ENCODE peak calls at places on chromosomes 13 and 19, in nine cellular contexts. Q, N, E, L, T, R, S, K and P are unnamed samples.

GRCh38 chr13:33953203-33953602 is 135.3 kb downstream of the RFC3 start:
- DNase-seq in E (no peak), T (no peak), R (peak; percentile 55), N (no peak), K (no peak), L (peak; percentile 70), S (no peak), Q (peak; percentile 26), P (no peak)

GRCh38 chr13:30679483-30680330 is 55.6 kb upstream of the ALOX5AP start:
- DNase-seq in N (no peak), K (peak; percentile 39), Q (peak; percentile 41), E (no peak), S (no peak), T (peak; percentile 30), R (peak; percentile 37), L (peak; percentile 59), P (peak; percentile 26)

GRCh38 chr19:1260749-1261511 is 8.2 kb upstream of the CIRBP start:
- DNase-seq in S (peak; percentile 97), N (peak; percentile 94), E (peak; percentile 98), K (peak; percentile 97), L (peak; percentile 98), T (peak; percentile 97), R (peak; percentile 93), Q (peak; percentile 96), P (peak; percentile 92)

GRCh38 chr19:48627865-48628314 is 8.6 kb downstream of the SPHK2 start:
- DNase-seq in K (no peak), T (no peak), S (no peak), L (no peak), R (no peak), E (no peak), N (no peak), Q (no peak), P (no peak)

GRCh38 chr13:55615080-55615479 is 1525.6 kb upstream of the PRR20A start:
- DNase-seq in K (no peak), E (no peak), N (no peak), Q (no peak), L (no peak), R (no peak), T (no peak), S (no peak), P (no peak)

GRCh38 chr19:2540646-2541454 is 64.9 kb downstream of the GADD45B start:
- DNase-seq in Q (peak; percentile 97), L (peak; percentile 99), T (no peak), N (peak; percentile 86), S (peak; percentile 96), E (peak; percentile 94), R (peak; percentile 97), K (no peak), P (peak; percentile 95)

GRCh38 chr13:24097667-24098066 is 62.9 kb upstream of the SPATA13 start:
- DNase-seq in E (no peak), N (no peak), K (no peak), T (no peak), L (no peak), Q (no peak), R (no peak), S (no peak), P (no peak)

GRCh38 chr19:45901912-45902650 is at the start of gene MYPOP:
- DNase-seq in K (no peak), S (no peak), Q (no peak), R (no peak), T (no peak), E (no peak), N (no peak), L (no peak), P (no peak)

GRCh38 chr13:110347535-110348308 is 40.6 kb downstream of the COL4A2 start:
- DNase-seq in S (peak; percentile 96), K (no peak), Q (peak; percentile 90), N (peak; percentile 82), E (peak; percentile 67), T (no peak), L (peak; percentile 93), R (peak; percentile 88), P (peak; percentile 92)

GRCh38 chr19:1088419-1089066 is 6.6 kb downstream of the POLR2E start:
- DNase-seq in N (no peak), R (no peak), K (no peak), Q (no peak), L (no peak), S (no peak), E (peak; percentile 49), T (peak; percentile 57), P (no peak)

GRCh38 chr13:110850840-110851239 is 64.0 kb downstream of the ANKRD10 start:
- DNase-seq in R (no peak), L (no peak), E (no peak), K (no peak), T (no peak), S (no peak), N (no peak), Q (no peak), P (no peak)

GRCh38 chr13:79779761-79780160 is 298.8 kb downstream of the NDFIP2 start:
- DNase-seq in T (no peak), K (no peak), E (peak; percentile 34), S (no peak), N (peak; percentile 61), L (peak; percentile 71), Q (peak; percentile 51), R (no peak), P (peak; percentile 35)

GRCh38 chr13:40179421-40179820 is 487.0 kb downstream of the FOXO1 start:
- DNase-seq in L (no peak), E (no peak), R (no peak), Q (no peak), N (no peak), S (no peak), K (no peak), T (no peak), P (no peak)

GRCh38 chr19:3338541-3339181 is 27.7 kb upstream of the NFIC start:
- DNase-seq in S (peak; percentile 91), N (peak; percentile 56), K (no peak), R (no peak), E (no peak), Q (no peak), T (peak; percentile 67), L (no peak), P (no peak)

GRCh38 chr19:15276620-15277019 is 44.4 kb upstream of the EPHX3 start:
- DNase-seq in S (no peak), E (no peak), N (no peak), T (no peak), Q (no peak), R (no peak), L (no peak), K (no peak), P (peak; percentile 88)
- H3K27ac ChIP-seq in S (peak overlapping the region; percentile 15), E (no peak overlapping the region), N (peak overlapping the region; percentile 41), T (no peak overlapping the region), Q (peak overlapping the region; percentile 2), R (no peak overlapping the region), L (peak overlapping the region; percentile 58), K (no peak overlapping the region), P (peak overlapping the region; percentile 77)

DNA sequence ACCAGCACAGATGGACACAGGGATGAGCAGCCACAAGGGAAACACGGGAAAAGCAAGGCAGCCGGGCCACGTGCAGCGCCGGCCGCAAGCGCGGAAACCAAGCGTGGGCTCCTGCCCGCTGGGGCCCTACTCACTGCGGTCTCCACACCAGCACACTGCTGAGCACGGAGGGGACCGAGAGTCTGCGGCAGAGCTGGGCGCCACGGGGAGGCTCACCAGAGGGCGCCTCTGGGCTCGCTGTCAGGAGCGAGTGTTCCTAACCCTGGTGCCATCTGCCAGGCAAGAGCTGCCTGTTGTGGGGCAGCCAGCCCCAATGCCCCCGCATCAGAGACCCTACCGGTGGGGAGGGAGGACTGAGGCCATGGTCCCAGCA is 26.5 kb downstream of the MPND start:
- DNase-seq in L (no peak), R (no peak), N (no peak), K (peak; percentile 60), Q (peak; percentile 26), S (no peak), E (peak; percentile 65), T (peak; percentile 77), P (peak; percentile 43)
- TF ChIP-seq CTCF in L (peak; percentile 29), R (peak; percentile 59), N (no peak), K (peak; percentile 60), Q (peak; percentile 43), S (no peak), E (peak; percentile 16), T (peak; percentile 57), P (peak; percentile 77)

GRCh38 chr19:42287017-42287825 is 14.7 kb upstream of the PRR19 start:
- DNase-seq in T (no peak), K (peak; percentile 19), E (peak; percentile 30), L (no peak), S (no peak), Q (no peak), N (no peak), R (no peak), P (no peak)

GRCh38 chr19:42286349-42287016 is 15.4 kb upstream of the PRR19 start:
- DNase-seq in R (no peak), E (peak; percentile 72), N (no peak), L (peak; percentile 61), S (no peak), Q (peak; percentile 27), T (no peak), K (peak; percentile 72), P (no peak)

GRCh38 chr19:42285546-42285945 is 16.4 kb upstream of the PRR19 start:
- DNase-seq in N (no peak), L (no peak), R (no peak), K (peak; percentile 4), E (peak; percentile 46), T (no peak), S (no peak), Q (no peak), P (no peak)

GRCh38 chr19:42284641-42285341 is 15.7 kb downstream of the CIC start:
- DNase-seq in Q (no peak), T (peak; percentile 26), R (no peak), N (no peak), L (no peak), K (peak; percentile 12), E (peak; percentile 51), S (peak; percentile 82), P (no peak)

GRCh38 chr19:42285988-42286348 is 16.0 kb upstream of the PRR19 start:
- DNase-seq in T (no peak), Q (no peak), E (no peak), S (no peak), N (no peak), K (no peak), L (no peak), R (no peak), P (no peak)
- H3K27ac ChIP-seq in T (no peak overlapping the region), Q (peak overlapping the region; percentile 3), E (peak overlapping the region; percentile 75), S (peak overlapping the region; percentile 100), N (peak overlapping the region; percentile 93), K (peak overlapping the region; percentile 92), L (no peak overlapping the region), R (no peak overlapping the region), P (peak overlapping the region; percentile 100)

GRCh38 chr13:45004096-45004495 is 14.8 kb downstream of the GPALPP1 start:
- DNase-seq in L (no peak), R (no peak), E (no peak), S (no peak), N (no peak), Q (no peak), T (no peak), K (no peak), P (no peak)

GRCh38 chr13:45003417-45003816 is 14.1 kb downstream of the GPALPP1 start:
- DNase-seq in K (no peak), E (no peak), R (no peak), L (no peak), N (no peak), T (no peak), S (no peak), Q (no peak), P (no peak)

GRCh38 chr13:45007823-45008222 is 18.5 kb downstream of the GPALPP1 start:
- DNase-seq in S (no peak), N (no peak), R (no peak), L (no peak), E (no peak), K (no peak), T (no peak), Q (no peak), P (no peak)

GRCh38 chr13:45011198-45011597 is 21.9 kb downstream of the GPALPP1 start:
- DNase-seq in K (no peak), L (no peak), S (no peak), Q (no peak), T (no peak), R (no peak), N (no peak), E (no peak), P (no peak)

GRCh38 chr13:45007225-45007624 is 17.9 kb downstream of the GPALPP1 start:
- DNase-seq in K (no peak), L (no peak), N (no peak), E (no peak), R (no peak), Q (no peak), T (no peak), S (no peak), P (no peak)
- TF ChIP-seq CTCF in K (no peak), L (no peak), N (no peak), E (no peak), R (no peak), Q (no peak), T (no peak), S (no peak), P (no peak)